ENCODE peak calls at places on chromosomes 6 and 20, in ten cellular contexts. U is BE2C, I is endodermal cell, S is lower lobe of right lung, L is WERI-Rb-1, N is uterus, M is mammary epithelial cell, D is H7, J is pancreas, P is transverse colon. K is an unnamed sample.
A peak's percentile ranks its signal among the peaks of the same experiment; 100 is the strongest.

GRCh38 chr6:157550114-157550989 is 169.4 kb downstream of the ZDHHC14 start:
- DNase-seq in U (no peak), I (peak; percentile 28), S (no peak), L (no peak), N (no peak), M (no peak), D (no peak), J (no peak), P (no peak), K (no peak)

GRCh38 chr6:144993870-144994269 is 708.7 kb downstream of the UTRN start:
- DNase-seq in U (no peak), I (no peak), S (no peak), L (no peak), N (no peak), M (no peak), D (no peak), J (no peak), P (no peak), K (peak; percentile 38)

GRCh38 chr20:8401491-8401890 is 269.4 kb downstream of the PLCB1 start:
- DNase-seq in U (no peak), I (no peak), S (no peak), L (no peak), N (no peak), M (no peak), D (no peak), J (no peak), P (no peak), K (peak; percentile 41)

GRCh38 chr6:827431-827830 is 134.5 kb upstream of the EXOC2 start:
- DNase-seq in U (no peak), I (no peak), S (no peak), L (no peak), N (no peak), M (no peak), D (no peak), J (no peak), P (no peak), K (no peak)

GRCh38 chr6:12324096-12324495 is 33.9 kb downstream of the EDN1 start:
- DNase-seq in U (no peak), I (peak; percentile 61), S (no peak), L (no peak), N (no peak), M (peak; percentile 99), D (no peak), J (no peak), P (peak; percentile 65), K (peak; percentile 56)

GRCh38 chr20:41029150-41029872 is 689 bp downstream of the TOP1 start:
- DNase-seq in U (peak; percentile 44), I (peak; percentile 73), S (peak; percentile 56), L (no peak), N (no peak), M (no peak), D (peak; percentile 78), J (peak; percentile 73), P (peak; percentile 32), K (peak; percentile 60)

GRCh38 chr6:32431142-32431541 is 8.5 kb upstream of the HLA-DRA start:
- DNase-seq in U (no peak), I (no peak), S (no peak), L (no peak), N (no peak), M (no peak), D (no peak), J (no peak), P (no peak), K (no peak)

GRCh38 chr6:159606786-159607185 is 86.3 kb downstream of the SOD2 start:
- DNase-seq in U (no peak), I (no peak), S (no peak), L (no peak), N (no peak), M (no peak), D (no peak), J (no peak), P (no peak), K (peak; percentile 33)

GRCh38 chr20:8018928-8019177 is 708 bp downstream of the TMX4 start:
- DNase-seq in U (no peak), I (no peak), S (no peak), L (no peak), N (peak; percentile 25), M (no peak), D (no peak), J (no peak), P (no peak), K (no peak)

GRCh38 chr6:148649454-148649963 is 97.3 kb upstream of the UST start:
- DNase-seq in U (no peak), I (no peak), S (no peak), L (no peak), N (no peak), M (no peak), D (no peak), J (no peak), P (no peak), K (no peak)

GRCh38 chr20:33851842-33852466 is 40.8 kb downstream of the CHMP4B start:
- DNase-seq in U (no peak), I (no peak), S (no peak), L (no peak), N (no peak), M (no peak), D (no peak), J (no peak), P (no peak), K (no peak)

GRCh38 chr6:38185752-38186151 is 366.2 kb downstream of the ZFAND3 start:
- DNase-seq in U (no peak), I (no peak), S (no peak), L (peak; percentile 4), N (no peak), M (no peak), D (no peak), J (no peak), P (no peak), K (no peak)

GRCh38 chr6:164378330-164378729 is 931.1 kb downstream of the C6orf118 start:
- DNase-seq in U (peak; percentile 10), I (no peak), S (no peak), L (no peak), N (no peak), M (no peak), D (no peak), J (no peak), P (no peak), K (no peak)

GRCh38 chr20:1185781-1186334 is 1.1 kb upstream of the TMEM74B start:
- DNase-seq in U (peak; percentile 40), I (peak; percentile 89), S (peak; percentile 67), L (peak; percentile 73), N (no peak), M (peak; percentile 16), D (peak; percentile 93), J (peak; percentile 81), P (peak; percentile 55), K (peak; percentile 56)

GRCh38 chr20:62483613-62484468 is 8.0 kb upstream of the GATA5 start:
- DNase-seq in U (no peak), I (no peak), S (no peak), L (no peak), N (no peak), M (no peak), D (no peak), J (no peak), P (no peak), K (no peak)
- H3K27me3 ChIP-seq in U (peaks cover 9% of the 10 kb centered on the region), I (peaks cover 25% of the 10 kb centered on the region), S (peaks cover 91% of the 10 kb centered on the region), L (no peaks in the 10 kb centered on the region), N (no peaks in the 10 kb centered on the region), M (peaks cover 13% of the 10 kb centered on the region), D (peaks cover 25% of the 10 kb centered on the region), J (no peaks in the 10 kb centered on the region), P (peaks cover 97% of the 10 kb centered on the region), K (peaks cover 83% of the 10 kb centered on the region)

DNA sequence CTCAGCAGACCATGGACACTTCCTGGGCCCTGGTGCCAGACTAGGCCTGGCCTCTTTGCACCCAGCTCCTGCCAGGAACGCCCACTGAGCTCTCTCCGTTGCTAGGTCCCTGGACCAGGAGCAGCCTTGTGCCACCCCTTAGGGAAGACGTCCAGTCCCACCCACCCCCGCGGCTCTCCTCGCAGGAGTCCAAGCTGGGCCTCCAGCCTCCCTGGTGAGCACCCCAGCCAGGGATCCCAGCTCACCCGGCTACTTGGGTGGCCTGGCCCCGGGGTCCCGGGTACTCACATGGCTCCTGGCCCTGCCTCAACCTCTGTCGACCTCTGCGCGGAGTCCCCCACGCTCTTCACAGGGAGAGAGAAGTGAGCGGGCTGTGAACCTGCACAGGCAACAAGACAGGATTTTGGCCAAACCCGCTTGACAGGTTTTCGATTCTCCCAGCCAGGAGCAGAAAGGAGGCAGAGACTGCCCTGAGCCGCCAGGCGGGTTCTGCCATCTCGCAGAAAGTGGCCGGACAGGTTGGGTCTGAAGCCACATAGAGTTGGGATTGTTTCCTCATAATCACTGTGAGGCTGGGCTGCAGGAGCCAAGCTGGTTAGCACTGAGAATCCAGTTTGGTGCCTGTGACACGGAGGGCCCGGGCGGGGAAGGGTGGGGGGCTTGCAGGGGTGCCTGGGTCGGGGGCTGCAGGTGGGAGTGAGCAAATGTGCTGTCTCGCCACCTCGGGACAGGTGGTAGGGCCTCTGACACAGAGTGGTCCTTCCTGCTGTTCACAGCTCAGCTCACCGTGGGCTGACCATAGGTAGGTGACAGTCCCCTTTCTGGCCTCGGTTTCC is at the start of gene RBBP8NL:
- DNase-seq in U (no peak), I (peak; percentile 94), S (peak; percentile 91), L (no peak), N (no peak), M (peak; percentile 92), D (peak; percentile 90), J (peak; percentile 86), P (peak; percentile 92), K (no peak)
- H3K27me3 ChIP-seq in U (no peaks in the 10 kb centered on the region), I (peaks cover 9% of the 10 kb centered on the region), S (peaks cover 5% of the 10 kb centered on the region), L (no peaks in the 10 kb centered on the region), N (no peaks in the 10 kb centered on the region), M (no peaks in the 10 kb centered on the region), D (no peaks in the 10 kb centered on the region), J (no peaks in the 10 kb centered on the region), P (no peaks in the 10 kb centered on the region), K (peaks cover 56% of the 10 kb centered on the region)

DNA sequence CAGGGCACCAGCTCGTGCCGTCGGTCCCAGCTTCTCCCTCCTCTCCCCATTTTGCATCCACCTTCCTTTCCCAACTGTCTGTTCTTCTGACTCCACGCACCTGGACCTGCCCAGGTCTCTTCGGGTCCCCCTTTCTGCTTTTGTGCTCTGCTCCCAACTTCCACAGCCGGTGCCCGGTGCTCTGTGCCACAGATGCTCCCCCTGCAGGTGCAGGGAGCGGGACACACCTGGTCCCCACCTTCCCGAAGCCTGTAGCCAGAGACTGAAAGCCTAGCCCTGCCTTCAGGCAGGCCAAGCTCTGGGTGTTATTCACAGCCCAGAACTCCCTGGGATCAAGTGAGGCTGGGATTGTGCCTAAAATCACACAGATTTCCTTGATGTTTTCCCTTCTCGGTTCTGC is 24.6 kb upstream of the BMP7 start:
- DNase-seq in U (no peak), I (peak; percentile 81), S (no peak), L (no peak), N (no peak), M (no peak), D (peak; percentile 87), J (no peak), P (no peak), K (no peak)
- H3K27me3 ChIP-seq in U (peaks cover 5% of the 10 kb centered on the region), I (peaks cover 5% of the 10 kb centered on the region), S (peaks cover 47% of the 10 kb centered on the region), L (peaks cover 66% of the 10 kb centered on the region), N (no peaks in the 10 kb centered on the region), M (peaks cover 24% of the 10 kb centered on the region), D (no peaks in the 10 kb centered on the region), J (no peaks in the 10 kb centered on the region), P (peaks cover 9% of the 10 kb centered on the region), K (peaks cover 75% of the 10 kb centered on the region)

GRCh38 chr6:167832497-167833395 is 6.0 kb downstream of the AFDN start:
- DNase-seq in U (no peak), I (no peak), S (no peak), L (no peak), N (no peak), M (no peak), D (no peak), J (no peak), P (no peak), K (peak; percentile 36)
- H3K27me3 ChIP-seq in U (no peaks in the 10 kb centered on the region), I (no peaks in the 10 kb centered on the region), S (no peaks in the 10 kb centered on the region), L (no peaks in the 10 kb centered on the region), N (no peaks in the 10 kb centered on the region), M (no peaks in the 10 kb centered on the region), D (no peaks in the 10 kb centered on the region), J (no peaks in the 10 kb centered on the region), P (no peaks in the 10 kb centered on the region), K (no peaks in the 10 kb centered on the region)